ENCODE peak calls at places on chromosomes 11 and 22, in five cellular contexts. Z is IMR-90, F is neuronal stem cell, S is uterus, H is HCT116. N is an unnamed sample.

GRCh38 chr11:3073029-3073435 is 15.8 kb upstream of the CARS1 start:
- DNase-seq in Z (peak; percentile 17), F (no peak), S (no peak), H (no peak), N (no peak)

GRCh38 chr11:83070878-83071640 is 638 bp downstream of the RAB30 start:
- DNase-seq in Z (peak; percentile 26), F (peak; percentile 11), S (peak; percentile 66), H (no peak), N (peak; percentile 53)

GRCh38 chr22:32331236-32331917 is 26.3 kb upstream of the RFPL3 start:
- DNase-seq in Z (no peak), F (no peak), S (no peak), H (no peak), N (no peak)

GRCh38 chr22:38176170-38176741 is 5.4 kb downstream of the PLA2G6 start:
- DNase-seq in Z (peak; percentile 98), F (no peak), S (peak; percentile 66), H (no peak), N (no peak)

GRCh38 chr22:42134033-42135020 is 3.7 kb upstream of the CYP2D6 start:
- DNase-seq in Z (no peak), F (no peak), S (no peak), H (no peak), N (no peak)

GRCh38 chr11:115297330-115297729 is 206.9 kb downstream of the CADM1 start:
- DNase-seq in Z (no peak), F (no peak), S (no peak), H (no peak), N (no peak)

GRCh38 chr11:69837791-69838190 is 18.6 kb upstream of the FGF3 start:
- DNase-seq in Z (no peak), F (no peak), S (no peak), H (no peak), N (no peak)

GRCh38 chr11:72015511-72016061 is 16.9 kb downstream of the IL18BP start:
- DNase-seq in Z (peak; percentile 24), F (no peak), S (no peak), H (no peak), N (peak; percentile 80)

GRCh38 chr22:30810105-30810504 is 115.4 kb downstream of the OSBP2 start:
- DNase-seq in Z (no peak), F (no peak), S (no peak), H (no peak), N (no peak)

GRCh38 chr11:74397531-74398243 is 546 bp downstream of the PGM2L1 start:
- DNase-seq in Z (peak; percentile 30), F (peak; percentile 27), S (no peak), H (peak; percentile 48), N (no peak)

GRCh38 chr22:20023214-20023613 is 2.3 kb downstream of the TANGO2 start:
- DNase-seq in Z (no peak), F (no peak), S (no peak), H (no peak), N (no peak)

GRCh38 chr11:22317656-22318055 is 20.5 kb upstream of the SLC17A6 start:
- DNase-seq in Z (no peak), F (no peak), S (no peak), H (no peak), N (no peak)

GRCh38 chr11:19253149-19253540 is 12.4 kb upstream of the E2F8 start:
- DNase-seq in Z (no peak), F (no peak), S (no peak), H (no peak), N (peak; percentile 42)

GRCh38 chr11:88480217-88480616 is 142.7 kb upstream of the CTSC start:
- DNase-seq in Z (peak; percentile 86), F (no peak), S (peak; percentile 27), H (no peak), N (no peak)

GRCh38 chr11:22192289-22192641 is 620 bp upstream of the ANO5 start:
- DNase-seq in Z (no peak), F (no peak), S (no peak), H (no peak), N (no peak)

GRCh38 chr11:59573216-59573615 is 42.4 kb downstream of the OSBP start:
- DNase-seq in Z (peak; percentile 94), F (no peak), S (no peak), H (no peak), N (no peak)

GRCh38 chr11:10592331-10592730 is 23.9 kb upstream of the LYVE1 start:
- DNase-seq in Z (peak; percentile 96), F (no peak), S (no peak), H (peak; percentile 26), N (no peak)

GRCh38 chr11:111137846-111138245 is 107.7 kb upstream of the POU2AF2 start:
- DNase-seq in Z (no peak), F (no peak), S (no peak), H (no peak), N (no peak)

GRCh38 chr11:44775366-44776356 is 48.9 kb downstream of the TSPAN18 start:
- DNase-seq in Z (peak; percentile 28), F (peak; percentile 53), S (peak; percentile 16), H (peak; percentile 69), N (peak; percentile 82)

GRCh38 chr22:17703811-17704210 is 65.3 kb downstream of the BCL2L13 start:
- DNase-seq in Z (peak; percentile 55), F (no peak), S (no peak), H (no peak), N (no peak)

GRCh38 chr11:16977136-16978020 is 36.8 kb downstream of the PLEKHA7 start:
- DNase-seq in Z (no peak), F (no peak), S (no peak), H (no peak), N (no peak)

GRCh38 chr11:2816941-2817421 is 68.6 kb downstream of the CDKN1C start:
- DNase-seq in Z (peak; percentile 81), F (no peak), S (peak; percentile 70), H (no peak), N (no peak)

GRCh38 chr22:41411021-41411851 is 29.5 kb downstream of the TEF start:
- DNase-seq in Z (no peak), F (no peak), S (peak; percentile 66), H (no peak), N (no peak)

GRCh38 chr11:105903113-105903512 is 118.9 kb downstream of the MSANTD4 start:
- DNase-seq in Z (peak; percentile 30), F (no peak), S (no peak), H (no peak), N (no peak)

GRCh38 chr11:134741453-134742227 is 329.6 kb upstream of the B3GAT1 start:
- DNase-seq in Z (peak; percentile 53), F (no peak), S (no peak), H (no peak), N (peak; percentile 73)

GRCh38 chr11:96782632-96783031 is 392.8 kb downstream of the JRKL start:
- DNase-seq in Z (no peak), F (no peak), S (no peak), H (no peak), N (no peak)

GRCh38 chr11:34758262-34758661 is 137.4 kb downstream of the EHF start:
- DNase-seq in Z (peak; percentile 6), F (no peak), S (no peak), H (no peak), N (no peak)

GRCh38 chr11:73907191-73907590 is 30.4 kb downstream of the PAAF1 start:
- DNase-seq in Z (peak; percentile 55), F (no peak), S (no peak), H (peak; percentile 7), N (no peak)

GRCh38 chr11:123056835-123057491 is 5.0 kb downstream of the HSPA8 start:
- DNase-seq in Z (no peak), F (no peak), S (no peak), H (no peak), N (peak; percentile 35)

GRCh38 chr11:1520209-1520986 is 33.8 kb upstream of the MOB2 start:
- DNase-seq in Z (no peak), F (no peak), S (no peak), H (no peak), N (no peak)

GRCh38 chr11:88231894-88232482 is 56.7 kb upstream of the RAB38 start:
- DNase-seq in Z (peak; percentile 40), F (peak; percentile 8), S (no peak), H (no peak), N (peak; percentile 54)

GRCh38 chr11:129215506-129216245 is 23.6 kb upstream of the ARHGAP32 start:
- DNase-seq in Z (no peak), F (peak; percentile 59), S (no peak), H (no peak), N (no peak)
- H3K4me3 ChIP-seq in Z (no peak overlapping the region), F (no peak overlapping the region), S (no peak overlapping the region), H (no peak overlapping the region), N (no peak overlapping the region)

GRCh38 chr22:46104881-46105493 is 45.3 kb upstream of the PPARA start:
- DNase-seq in Z (no peak), F (no peak), S (no peak), H (no peak), N (no peak)
- H3K4me1 ChIP-seq in Z (peaks cover 37% of the 10 kb centered on the region), F (no peaks in the 10 kb centered on the region), S (peaks cover 42% of the 10 kb centered on the region), H (peaks cover 46% of the 10 kb centered on the region), N (peaks cover 69% of the 10 kb centered on the region)

GRCh38 chr11:66012946-66013761 is 1.3 kb downstream of the CST6 start:
- DNase-seq in Z (no peak), F (no peak), S (no peak), H (no peak), N (no peak)

GRCh38 chr11:66013762-66014100 is 1.9 kb downstream of the CST6 start:
- DNase-seq in Z (no peak), F (no peak), S (no peak), H (no peak), N (no peak)

GRCh38 chr11:66011239-66011784 is 496 bp upstream of the CST6 start:
- DNase-seq in Z (peak; percentile 53), F (no peak), S (no peak), H (peak; percentile 91), N (peak; percentile 85)

GRCh38 chr11:66012371-66012945 is 650 bp downstream of the CST6 start:
- DNase-seq in Z (no peak), F (no peak), S (no peak), H (no peak), N (no peak)

DNA sequence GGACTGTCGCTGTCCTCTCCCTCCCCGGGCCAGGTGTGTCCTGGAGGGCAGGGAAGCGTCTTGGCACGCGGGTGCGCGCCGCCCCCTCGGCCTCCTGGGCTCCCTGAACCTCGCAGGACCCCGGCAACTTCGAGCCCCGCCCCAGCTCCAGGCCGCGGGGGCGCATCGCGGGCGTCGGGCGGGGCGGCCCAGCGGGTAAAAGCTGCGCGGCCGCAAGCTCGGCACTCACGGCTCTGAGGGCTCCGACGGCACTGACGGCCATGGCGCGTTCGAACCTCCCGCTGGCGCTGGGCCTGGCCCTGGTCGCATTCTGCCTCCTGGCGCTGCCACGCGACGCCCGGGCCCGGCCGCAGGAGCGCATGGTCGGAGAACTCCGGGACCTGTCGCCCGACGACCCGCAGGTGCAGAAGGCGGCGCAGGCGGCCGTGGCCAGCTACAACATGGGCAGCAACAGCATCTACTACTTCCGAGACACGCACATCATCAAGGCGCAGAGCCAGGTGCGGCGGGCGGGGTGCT is at the start of gene CST6:
- DNase-seq in Z (no peak), F (no peak), S (no peak), H (no peak), N (no peak)
- H3K4me3 ChIP-seq in Z (no peak within 1 kb of the TSS), F (no peak within 1 kb of the TSS), S (peak within 1 kb of the TSS; percentile 24), H (peak within 1 kb of the TSS; percentile 59), N (no peak within 1 kb of the TSS)

GRCh38 chr11:36458129-36458918 is 51.7 kb downstream of the TRAF6 start:
- DNase-seq in Z (no peak), F (no peak), S (no peak), H (no peak), N (no peak)

GRCh38 chr11:36454551-36454950 is 55.5 kb downstream of the TRAF6 start:
- DNase-seq in Z (no peak), F (no peak), S (no peak), H (no peak), N (no peak)

GRCh38 chr11:36454991-36455611 is 55.0 kb downstream of the TRAF6 start:
- DNase-seq in Z (no peak), F (peak; percentile 89), S (peak; percentile 29), H (no peak), N (no peak)

GRCh38 chr11:36455658-36456111 is 54.4 kb downstream of the TRAF6 start:
- DNase-seq in Z (peak; percentile 98), F (peak; percentile 29), S (peak; percentile 69), H (no peak), N (no peak)

GRCh38 chr11:36456136-36456535 is 53.9 kb downstream of the TRAF6 start:
- DNase-seq in Z (no peak), F (no peak), S (no peak), H (no peak), N (no peak)
- H3K4me1 ChIP-seq in Z (peaks cover 34% of the 10 kb centered on the region), F (peaks cover 38% of the 10 kb centered on the region), S (no peaks in the 10 kb centered on the region), H (peaks cover 11% of the 10 kb centered on the region), N (peaks cover 35% of the 10 kb centered on the region)